ENCODE peak calls at places on chromosomes 12 and 14, in six cellular contexts. Z, W, D, O, T and C are unnamed samples.
A peak's percentile ranks its signal among the peaks of the same experiment; 100 is the strongest.

GRCh38 chr14:69685716-69686115 is 74.3 kb downstream of the SUSD6 start:
- DNase-seq in Z (no peak), O (no peak), W (peak; percentile 77), T (peak; percentile 75), D (no peak), C (no peak)

GRCh38 chr12:20367731-20368652 is at the start of gene PDE3A:
- DNase-seq in O (no peak), W (peak; percentile 14), D (peak; percentile 61), Z (peak; percentile 54), T (peak; percentile 87), C (no peak)

GRCh38 chr12:46523863-46524770 is 151.5 kb upstream of the SLC38A2 start:
- DNase-seq in T (peak; percentile 99), D (no peak), Z (peak; percentile 53), W (peak; percentile 94), O (no peak), C (no peak)

GRCh38 chr12:95014554-95014953 is 11.1 kb upstream of the NDUFA12 start:
- DNase-seq in W (no peak), Z (no peak), T (no peak), O (no peak), D (no peak), C (no peak)

GRCh38 chr14:61703342-61704129 is 8.2 kb downstream of the HIF1A start:
- DNase-seq in Z (no peak), O (no peak), T (peak; percentile 48), W (no peak), D (no peak), C (no peak)

GRCh38 chr12:46209914-46210834 is 58.7 kb downstream of the SLC38A1 start:
- DNase-seq in O (peak; percentile 65), W (peak; percentile 96), T (peak; percentile 74), D (no peak), Z (no peak), C (no peak)

GRCh38 chr14:76770521-76771431 is 9.5 kb downstream of the VASH1 start:
- DNase-seq in Z (no peak), T (no peak), D (no peak), O (no peak), W (no peak), C (no peak)

GRCh38 chr12:68276400-68276930 is 23.1 kb upstream of the IL22 start:
- DNase-seq in T (no peak), D (no peak), O (no peak), W (no peak), Z (no peak), C (no peak)

GRCh38 chr14:54640480-54640879 is 73.6 kb downstream of the SAMD4A start:
- DNase-seq in T (no peak), D (no peak), W (no peak), O (no peak), Z (no peak), C (no peak)

GRCh38 chr14:59098377-59098776 is 90.1 kb upstream of the DAAM1 start:
- DNase-seq in Z (peak; percentile 26), W (peak; percentile 83), T (peak; percentile 95), O (no peak), D (no peak), C (no peak)

GRCh38 chr12:132227782-132228417 is 83.6 kb downstream of the NOC4L start:
- DNase-seq in D (no peak), T (no peak), Z (no peak), W (no peak), O (no peak), C (no peak)

GRCh38 chr12:131897276-131897675 is 2.9 kb downstream of the ULK1 start:
- DNase-seq in W (no peak), T (no peak), Z (no peak), O (no peak), D (no peak), C (no peak)

GRCh38 chr14:87066221-87066817 is 926.7 kb downstream of the GALC start:
- DNase-seq in Z (peak; percentile 5), D (no peak), W (peak; percentile 27), T (no peak), O (peak; percentile 59), C (no peak)
- TF ChIP-seq CTCF in Z (peak; percentile 52), D (peak; percentile 57), W (peak; percentile 72), T (no peak), O (peak; percentile 93), C (no peak)

DNA sequence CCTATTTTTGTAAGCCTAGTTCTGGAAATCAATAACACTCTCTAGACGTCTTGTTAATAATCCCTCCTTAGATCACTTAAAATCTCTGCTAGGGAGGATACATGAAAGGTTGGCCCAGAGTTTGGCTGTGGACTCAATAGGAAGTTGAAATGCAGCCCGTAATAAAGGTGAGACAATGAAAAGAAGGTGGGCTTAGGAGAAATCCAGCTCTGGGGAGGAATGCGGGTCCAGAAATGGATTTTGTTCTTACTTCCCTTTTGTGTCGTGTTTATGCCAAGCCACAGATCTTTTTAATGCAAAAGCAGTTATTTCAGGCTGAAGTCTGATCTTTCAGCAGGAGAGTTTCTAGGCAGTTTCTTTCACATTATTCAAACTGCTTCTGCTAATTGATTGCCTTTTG is 252.7 kb upstream of the KRR1 start:
- DNase-seq in T (no peak), Z (no peak), D (no peak), W (no peak), O (no peak), C (no peak)
- TF ChIP-seq CTCF in T (no peak), Z (no peak), D (no peak), W (no peak), O (no peak), C (no peak)

GRCh38 chr12:3195337-3195736 is 118.2 kb downstream of the TSPAN9 start:
- DNase-seq in O (no peak), W (no peak), T (no peak), D (no peak), Z (no peak), C (no peak)

GRCh38 chr12:3196488-3196887 is 119.3 kb downstream of the TSPAN9 start:
- DNase-seq in W (no peak), D (no peak), O (no peak), T (no peak), Z (no peak), C (no peak)

GRCh38 chr12:3195859-3196483 is 118.8 kb downstream of the TSPAN9 start:
- DNase-seq in Z (no peak), W (no peak), D (no peak), T (no peak), O (no peak), C (no peak)

GRCh38 chr12:3199551-3200031 is 122.4 kb downstream of the TSPAN9 start:
- DNase-seq in O (no peak), Z (peak; percentile 78), T (peak; percentile 47), D (peak; percentile 33), W (no peak), C (no peak)

GRCh38 chr12:3197131-3197818 is 120.1 kb downstream of the TSPAN9 start:
- DNase-seq in T (no peak), O (no peak), D (no peak), W (no peak), Z (no peak), C (no peak)
- TF ChIP-seq CTCF in T (no peak), O (no peak), D (no peak), W (no peak), Z (no peak), C (no peak)

DNA sequence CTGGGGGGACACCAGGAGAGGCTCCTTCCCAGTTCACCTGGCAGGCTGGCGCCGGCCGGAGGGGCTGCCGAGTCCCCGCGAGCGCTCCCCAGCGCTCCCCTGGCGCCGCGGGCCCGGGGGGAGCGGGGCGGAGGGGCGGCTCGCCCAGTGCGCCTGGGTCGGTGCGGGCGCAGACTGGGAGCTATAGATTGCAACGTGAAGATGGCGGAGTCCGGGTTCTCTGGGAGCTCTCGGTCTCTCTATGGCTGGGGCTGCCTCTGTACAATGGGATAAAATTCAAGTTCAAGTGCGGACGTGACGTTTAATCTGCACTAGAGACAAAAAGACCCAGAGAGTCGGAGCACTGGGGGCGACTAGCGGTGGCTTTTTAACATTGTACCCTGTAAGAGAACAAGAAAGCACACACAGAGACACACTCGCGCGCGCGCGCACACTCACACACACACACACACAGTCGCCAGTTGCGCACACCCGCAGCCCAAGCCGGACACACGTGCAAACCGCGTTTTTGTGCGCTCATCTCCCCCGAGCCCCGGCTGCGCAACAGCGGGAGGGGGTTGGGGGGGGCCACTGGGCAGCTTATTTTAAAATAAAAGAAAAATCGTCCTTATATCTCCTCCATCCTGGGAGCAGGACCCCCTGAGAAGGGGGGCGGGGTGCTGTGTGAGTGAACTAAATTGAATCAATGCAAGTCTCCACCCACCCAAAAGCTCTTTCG is at the start of gene BCL11B:
- DNase-seq in O (peak; percentile 10), W (peak; percentile 88), Z (peak; percentile 51), T (peak; percentile 74), D (peak; percentile 67), C (peak; percentile 73)
- TF ChIP-seq CTCF in O (peak; percentile 25), W (peak; percentile 58), Z (peak; percentile 40), T (peak; percentile 33), D (peak; percentile 70), C (peak; percentile 65)